ENCODE peak calls at places on chromosomes 16 and 17, in seven cellular contexts. L is body of pancreas; X is cardiac septum; N is stimulated activated CD4-positive, alpha-beta T cell treated with anti-CD3 and anti-CD28 coated beads, TNF-alpha, amount 100 ng/mL, for 1 hour; F is sciatic nerve; V is AG10803; H is breast epithelium. Y is an unnamed sample.

GRCh38 chr17:60301644-60302043 is 90.3 kb downstream of the USP32 start:
- DNase-seq in L (no peak), V (no peak), H (no peak), X (no peak), N (no peak), F (no peak), Y (no peak)

GRCh38 chr17:37312137-37312923 is 63.5 kb upstream of the C17orf78 start:
- DNase-seq in L (no peak), N (no peak), V (peak), F (no peak), X (no peak), H (no peak), Y (no peak)

GRCh38 chr16:69166221-69166833 is 20.6 kb upstream of the SNTB2 start:
- DNase-seq in X (no peak), F (no peak), N (peak), V (no peak), H (no peak), L (no peak), Y (peak)

GRCh38 chr16:88589441-88589840 is 19.2 kb downstream of the ZC3H18 start:
- DNase-seq in L (no peak), H (no peak), F (no peak), N (no peak), V (no peak), X (no peak), Y (no peak)

GRCh38 chr17:80832888-80833583 is 158.6 kb upstream of the CHMP6 start:
- DNase-seq in X (peak), F (peak), V (peak), L (peak), N (peak), H (peak), Y (peak)

GRCh38 chr17:44095647-44096496 is 25.3 kb downstream of the G6PC3 start:
- DNase-seq in V (peak), L (no peak), X (peak), H (no peak), F (peak), N (no peak), Y (peak)

GRCh38 chr17:6444573-6445335 is 499 bp downstream of the PIMREG start:
- DNase-seq in V (no peak), H (no peak), X (no peak), F (no peak), L (no peak), N (no peak), Y (no peak)

GRCh38 chr16:49523435-49524159 is 150.0 kb downstream of the C16orf78 start:
- DNase-seq in N (no peak), F (no peak), L (no peak), X (no peak), H (no peak), V (no peak), Y (no peak)

GRCh38 chr17:58312021-58312630 is 16.5 kb downstream of the TSPOAP1 start:
- DNase-seq in F (peak), H (peak), V (no peak), N (no peak), L (no peak), X (peak), Y (no peak)

GRCh38 chr16:22948058-22948602 is 134.2 kb downstream of the HS3ST2 start:
- DNase-seq in X (no peak), V (no peak), H (no peak), L (no peak), N (no peak), F (no peak), Y (no peak)

GRCh38 chr17:65131946-65132345 is 5.2 kb upstream of the RGS9 start:
- DNase-seq in F (no peak), H (no peak), N (no peak), V (peak), L (no peak), X (no peak), Y (peak)

GRCh38 chr16:6961704-6962103 is 370.9 kb upstream of the RBFOX1 start:
- DNase-seq in X (no peak), N (no peak), V (no peak), L (no peak), F (no peak), H (no peak), Y (no peak)

GRCh38 chr16:31474173-31474714 is 2.3 kb downstream of the TGFB1I1 start:
- DNase-seq in N (no peak), H (no peak), V (peak), L (no peak), X (no peak), F (no peak), Y (peak)

GRCh38 chr16:52825882-52826281 is 226.8 kb downstream of the CHD9NB start:
- DNase-seq in V (no peak), F (no peak), L (no peak), X (no peak), N (no peak), H (no peak), Y (peak)

Y was measured in RPMI7951.